ENCODE peak calls at places on chromosome 9, in seven cellular contexts. One of them, this sample, is unnamed.

GRCh38 chr9:21153688-21154608 is 12.3 kb upstream of the IFNW1 start:
- DNase-seq in neural crest cell: peak; percentile 4
- DNase-seq in upper lobe of right lung: no peak
- DNase-seq in cardiac fibroblast: peak; percentile 13
- DNase-seq in nephron progenitor cell: peak; percentile 8
- DNase-seq in B cell: no peak
- DNase-seq in spleen: no peak
- DNase-seq in this sample: no peak

GRCh38 chr9:137077010-137077747 is at the start of gene UAP1L1:
- DNase-seq in neural crest cell: no peak
- DNase-seq in upper lobe of right lung: peak; percentile 93
- DNase-seq in cardiac fibroblast: peak; percentile 73
- DNase-seq in nephron progenitor cell: peak; percentile 61
- DNase-seq in B cell: peak; percentile 87
- DNase-seq in spleen: peak; percentile 93
- DNase-seq in this sample: peak; percentile 47

GRCh38 chr9:81656004-81656403 is 33.3 kb downstream of the TLE1 start:
- DNase-seq in neural crest cell: no peak
- DNase-seq in upper lobe of right lung: no peak
- DNase-seq in cardiac fibroblast: no peak
- DNase-seq in nephron progenitor cell: no peak
- DNase-seq in B cell: peak; percentile 72
- DNase-seq in spleen: peak; percentile 83
- DNase-seq in this sample: no peak

GRCh38 chr9:71783120-71783523 is 14.8 kb upstream of the CEMIP2 start:
- DNase-seq in neural crest cell: no peak
- DNase-seq in upper lobe of right lung: peak; percentile 69
- DNase-seq in cardiac fibroblast: no peak
- DNase-seq in nephron progenitor cell: no peak
- DNase-seq in B cell: peak; percentile 52
- DNase-seq in spleen: peak; percentile 93
- DNase-seq in this sample: peak; percentile 85

GRCh38 chr9:88691811-88692210 is 156.8 kb downstream of the NXNL2 start:
- DNase-seq in neural crest cell: no peak
- DNase-seq in upper lobe of right lung: no peak
- DNase-seq in cardiac fibroblast: peak; percentile 18
- DNase-seq in nephron progenitor cell: no peak
- DNase-seq in B cell: no peak
- DNase-seq in spleen: no peak
- DNase-seq in this sample: no peak

GRCh38 chr9:734831-735511 is 106.5 kb upstream of the DMRT1 start:
- DNase-seq in neural crest cell: no peak
- DNase-seq in upper lobe of right lung: no peak
- DNase-seq in cardiac fibroblast: peak; percentile 97
- DNase-seq in nephron progenitor cell: no peak
- DNase-seq in B cell: no peak
- DNase-seq in spleen: no peak
- DNase-seq in this sample: no peak

GRCh38 chr9:71048271-71048670 is 73.2 kb downstream of the TRPM3 start:
- DNase-seq in neural crest cell: no peak
- DNase-seq in upper lobe of right lung: no peak
- DNase-seq in cardiac fibroblast: no peak
- DNase-seq in nephron progenitor cell: peak; percentile 16
- DNase-seq in B cell: no peak
- DNase-seq in spleen: no peak
- DNase-seq in this sample: no peak

GRCh38 chr9:119318371-119318770 is 50.9 kb downstream of the BRINP1 start:
- DNase-seq in neural crest cell: no peak
- DNase-seq in upper lobe of right lung: no peak
- DNase-seq in cardiac fibroblast: no peak
- DNase-seq in nephron progenitor cell: no peak
- DNase-seq in B cell: no peak
- DNase-seq in spleen: no peak
- DNase-seq in this sample: no peak

GRCh38 chr9:72635197-72635596 is 113.8 kb downstream of the TMC1 start:
- DNase-seq in neural crest cell: no peak
- DNase-seq in upper lobe of right lung: no peak
- DNase-seq in cardiac fibroblast: no peak
- DNase-seq in nephron progenitor cell: no peak
- DNase-seq in B cell: no peak
- DNase-seq in spleen: no peak
- DNase-seq in this sample: no peak

GRCh38 chr9:124190761-124191160 is 67.0 kb upstream of the NEK6 start:
- DNase-seq in neural crest cell: peak; percentile 21
- DNase-seq in upper lobe of right lung: no peak
- DNase-seq in cardiac fibroblast: no peak
- DNase-seq in nephron progenitor cell: no peak
- DNase-seq in B cell: no peak
- DNase-seq in spleen: no peak
- DNase-seq in this sample: no peak

GRCh38 chr9:89576404-89576824 is 28.4 kb upstream of the GADD45G start:
- DNase-seq in neural crest cell: no peak
- DNase-seq in upper lobe of right lung: no peak
- DNase-seq in cardiac fibroblast: peak; percentile 46
- DNase-seq in nephron progenitor cell: no peak
- DNase-seq in B cell: no peak
- DNase-seq in spleen: no peak
- DNase-seq in this sample: no peak

GRCh38 chr9:130128251-130128650 is 44.0 kb upstream of the NCS1 start:
- DNase-seq in neural crest cell: no peak
- DNase-seq in upper lobe of right lung: no peak
- DNase-seq in cardiac fibroblast: no peak
- DNase-seq in nephron progenitor cell: no peak
- DNase-seq in B cell: peak; percentile 55
- DNase-seq in spleen: peak; percentile 85
- DNase-seq in this sample: peak; percentile 72

GRCh38 chr9:4138781-4139180 is 161.1 kb downstream of the GLIS3 start:
- DNase-seq in neural crest cell: no peak
- DNase-seq in upper lobe of right lung: no peak
- DNase-seq in cardiac fibroblast: peak; percentile 62
- DNase-seq in nephron progenitor cell: no peak
- DNase-seq in B cell: no peak
- DNase-seq in spleen: no peak
- DNase-seq in this sample: no peak

GRCh38 chr9:77981332-77981731 is 50.3 kb downstream of the GNAQ start:
- DNase-seq in neural crest cell: no peak
- DNase-seq in upper lobe of right lung: no peak
- DNase-seq in cardiac fibroblast: peak; percentile 22
- DNase-seq in nephron progenitor cell: no peak
- DNase-seq in B cell: no peak
- DNase-seq in spleen: peak; percentile 79
- DNase-seq in this sample: no peak

GRCh38 chr9:35164711-35165110 is 2.9 kb downstream of the UNC13B start:
- DNase-seq in neural crest cell: no peak
- DNase-seq in upper lobe of right lung: no peak
- DNase-seq in cardiac fibroblast: peak; percentile 52
- DNase-seq in nephron progenitor cell: no peak
- DNase-seq in B cell: no peak
- DNase-seq in spleen: no peak
- DNase-seq in this sample: no peak

GRCh38 chr9:108002296-108003056 is 512.9 kb upstream of the KLF4 start:
- DNase-seq in neural crest cell: no peak
- DNase-seq in upper lobe of right lung: no peak
- DNase-seq in cardiac fibroblast: peak; percentile 74
- DNase-seq in nephron progenitor cell: no peak
- DNase-seq in B cell: no peak
- DNase-seq in spleen: no peak
- DNase-seq in this sample: no peak

GRCh38 chr9:37997636-37998374 is 71.2 kb downstream of the SHB start:
- DNase-seq in neural crest cell: no peak
- DNase-seq in upper lobe of right lung: no peak
- DNase-seq in cardiac fibroblast: no peak
- DNase-seq in nephron progenitor cell: peak; percentile 63
- DNase-seq in B cell: no peak
- DNase-seq in spleen: no peak
- DNase-seq in this sample: no peak

GRCh38 chr9:91580136-91580535 is 156.5 kb upstream of the NFIL3 start:
- DNase-seq in neural crest cell: no peak
- DNase-seq in upper lobe of right lung: no peak
- DNase-seq in cardiac fibroblast: peak; percentile 58
- DNase-seq in nephron progenitor cell: no peak
- DNase-seq in B cell: no peak
- DNase-seq in spleen: no peak
- DNase-seq in this sample: peak; percentile 22

GRCh38 chr9:35350212-35350611 is 139.7 kb upstream of the RUSC2 start:
- DNase-seq in neural crest cell: no peak
- DNase-seq in upper lobe of right lung: no peak
- DNase-seq in cardiac fibroblast: no peak
- DNase-seq in nephron progenitor cell: no peak
- DNase-seq in B cell: no peak
- DNase-seq in spleen: no peak
- DNase-seq in this sample: no peak

GRCh38 chr9:69805962-69806633 is 14.5 kb upstream of the CFAP95 start:
- DNase-seq in neural crest cell: no peak
- DNase-seq in upper lobe of right lung: no peak
- DNase-seq in cardiac fibroblast: peak; percentile 26
- DNase-seq in nephron progenitor cell: no peak
- DNase-seq in B cell: no peak
- DNase-seq in spleen: no peak
- DNase-seq in this sample: no peak

GRCh38 chr9:79471577-79472543 is 99.9 kb upstream of the TLE4 start:
- DNase-seq in neural crest cell: no peak
- DNase-seq in upper lobe of right lung: no peak
- DNase-seq in cardiac fibroblast: peak; percentile 76
- DNase-seq in nephron progenitor cell: no peak
- DNase-seq in B cell: no peak
- DNase-seq in spleen: no peak
- DNase-seq in this sample: no peak

GRCh38 chr9:25678147-25678666 is at the start of gene TUSC1:
- DNase-seq in neural crest cell: no peak
- DNase-seq in upper lobe of right lung: peak; percentile 93
- DNase-seq in cardiac fibroblast: peak; percentile 88
- DNase-seq in nephron progenitor cell: peak; percentile 4
- DNase-seq in B cell: peak; percentile 57
- DNase-seq in spleen: peak; percentile 88
- DNase-seq in this sample: no peak
- TF ChIP-seq CTCF in neural crest cell: no peak
- TF ChIP-seq CTCF in upper lobe of right lung: no peak
- TF ChIP-seq CTCF in cardiac fibroblast: no peak
- TF ChIP-seq CTCF in nephron progenitor cell: no peak
- TF ChIP-seq CTCF in B cell: no peak
- TF ChIP-seq CTCF in spleen: no peak
- TF ChIP-seq CTCF in this sample: no peak

GRCh38 chr9:99437145-99437544 is 215.1 kb downstream of the SEC61B start:
- DNase-seq in neural crest cell: no peak
- DNase-seq in upper lobe of right lung: no peak
- DNase-seq in cardiac fibroblast: no peak
- DNase-seq in nephron progenitor cell: no peak
- DNase-seq in B cell: no peak
- DNase-seq in spleen: no peak
- DNase-seq in this sample: no peak
- TF ChIP-seq CTCF in neural crest cell: no peak
- TF ChIP-seq CTCF in upper lobe of right lung: no peak
- TF ChIP-seq CTCF in cardiac fibroblast: no peak
- TF ChIP-seq CTCF in nephron progenitor cell: no peak
- TF ChIP-seq CTCF in B cell: no peak
- TF ChIP-seq CTCF in spleen: no peak
- TF ChIP-seq CTCF in this sample: no peak

GRCh38 chr9:115167175-115167574 is 49.2 kb upstream of the TNC start:
- DNase-seq in neural crest cell: no peak
- DNase-seq in upper lobe of right lung: no peak
- DNase-seq in cardiac fibroblast: peak; percentile 34
- DNase-seq in nephron progenitor cell: no peak
- DNase-seq in B cell: no peak
- DNase-seq in spleen: no peak
- DNase-seq in this sample: no peak

GRCh38 chr9:115165233-115165632 is 47.3 kb upstream of the TNC start:
- DNase-seq in neural crest cell: no peak
- DNase-seq in upper lobe of right lung: no peak
- DNase-seq in cardiac fibroblast: no peak
- DNase-seq in nephron progenitor cell: no peak
- DNase-seq in B cell: no peak
- DNase-seq in spleen: no peak
- DNase-seq in this sample: no peak

GRCh38 chr9:115169003-115169402 is 51.0 kb upstream of the TNC start:
- DNase-seq in neural crest cell: no peak
- DNase-seq in upper lobe of right lung: no peak
- DNase-seq in cardiac fibroblast: no peak
- DNase-seq in nephron progenitor cell: no peak
- DNase-seq in B cell: no peak
- DNase-seq in spleen: no peak
- DNase-seq in this sample: no peak

GRCh38 chr9:115172105-115172504 is 54.1 kb upstream of the TNC start:
- DNase-seq in neural crest cell: no peak
- DNase-seq in upper lobe of right lung: no peak
- DNase-seq in cardiac fibroblast: no peak
- DNase-seq in nephron progenitor cell: no peak
- DNase-seq in B cell: no peak
- DNase-seq in spleen: no peak
- DNase-seq in this sample: no peak

DNA sequence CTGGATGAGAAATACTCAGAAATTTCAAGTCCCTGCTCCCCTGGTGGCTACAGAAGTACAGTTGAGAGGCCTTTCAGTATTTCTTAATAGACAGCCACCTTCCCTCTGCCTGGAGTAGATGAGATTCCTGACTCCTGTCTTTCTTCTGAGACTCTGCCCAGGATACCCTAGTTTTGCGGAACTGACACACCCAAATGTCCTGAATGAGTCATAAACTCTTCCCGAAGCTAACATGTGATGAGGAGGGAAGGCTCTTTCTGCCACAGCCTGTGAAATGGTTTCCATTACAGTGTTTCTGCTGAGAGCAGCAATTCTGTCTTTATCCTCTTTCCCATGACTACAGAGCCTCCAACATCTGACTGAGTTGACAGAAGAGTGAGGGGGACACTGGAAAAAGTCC is 52.7 kb upstream of the TNC start:
- DNase-seq in neural crest cell: no peak
- DNase-seq in upper lobe of right lung: no peak
- DNase-seq in cardiac fibroblast: peak; percentile 15
- DNase-seq in nephron progenitor cell: no peak
- DNase-seq in B cell: no peak
- DNase-seq in spleen: no peak
- DNase-seq in this sample: no peak
- TF ChIP-seq CTCF in neural crest cell: no peak
- TF ChIP-seq CTCF in upper lobe of right lung: no peak
- TF ChIP-seq CTCF in cardiac fibroblast: no peak
- TF ChIP-seq CTCF in nephron progenitor cell: no peak
- TF ChIP-seq CTCF in B cell: no peak
- TF ChIP-seq CTCF in spleen: no peak
- TF ChIP-seq CTCF in this sample: no peak

DNA sequence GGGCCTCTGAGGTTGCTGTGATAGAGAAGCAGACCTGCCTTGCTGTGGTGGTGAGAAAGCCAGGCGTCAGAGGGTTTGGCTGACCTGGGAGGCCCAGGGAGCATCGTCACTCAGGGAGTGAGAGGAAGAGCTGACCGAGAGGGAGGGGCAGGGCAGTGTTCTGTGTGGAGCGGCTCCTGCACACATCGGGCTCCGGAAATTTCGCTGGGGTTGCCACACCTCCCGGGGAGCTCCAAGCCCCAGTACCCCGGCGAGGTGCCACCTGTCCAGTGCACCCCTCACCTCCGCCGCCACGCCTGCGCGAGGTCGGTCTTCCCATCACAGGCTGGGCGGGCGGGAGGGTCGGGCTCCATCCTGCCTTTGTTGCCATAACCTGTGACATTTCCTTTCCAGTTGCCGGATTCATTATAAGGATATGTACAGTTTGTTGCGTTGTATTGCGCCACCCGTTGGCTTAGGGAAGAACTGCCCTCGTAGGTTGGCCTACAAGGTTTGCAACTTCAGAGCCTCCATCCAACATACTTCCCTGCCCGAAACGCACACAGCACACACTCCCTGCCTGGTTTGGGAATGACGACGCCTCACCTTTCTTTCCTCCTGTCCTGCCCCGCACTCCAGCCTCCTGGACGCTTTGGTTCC is 223.2 kb downstream of the CACNA1B start:
- DNase-seq in neural crest cell: no peak
- DNase-seq in upper lobe of right lung: peak; percentile 58
- DNase-seq in cardiac fibroblast: no peak
- DNase-seq in nephron progenitor cell: no peak
- DNase-seq in B cell: peak; percentile 10
- DNase-seq in spleen: peak; percentile 47
- DNase-seq in this sample: no peak
- TF ChIP-seq CTCF in neural crest cell: no peak
- TF ChIP-seq CTCF in upper lobe of right lung: peak; percentile 8
- TF ChIP-seq CTCF in cardiac fibroblast: no peak
- TF ChIP-seq CTCF in nephron progenitor cell: no peak
- TF ChIP-seq CTCF in B cell: no peak
- TF ChIP-seq CTCF in spleen: no peak
- TF ChIP-seq CTCF in this sample: no peak